ENCODE peak calls at places on chromosomes 1 and 21, in five cellular contexts. L is Caco-2, Y is neuronal stem cell, P is NT2/D1, H is PC-3. N is an unnamed sample.
A peak's percentile ranks its signal among the peaks of the same experiment; 100 is the strongest.

GRCh38 chr1:89523597-89524368 is 846 bp upstream of the LRRC8B start:
- DNase-seq in L (peak; percentile 59), Y (peak; percentile 60), P (peak; percentile 62), H (peak; percentile 40), N (peak; percentile 84)

GRCh38 chr1:208258277-208258676 is 14.1 kb upstream of the PLXNA2 start:
- DNase-seq in H (no peak), L (no peak), Y (no peak), P (no peak), N (no peak)

GRCh38 chr21:41634858-41635257 is 126.9 kb upstream of the TMPRSS2 start:
- DNase-seq in Y (no peak), P (no peak), L (no peak), H (peak; percentile 95), N (no peak)

GRCh38 chr21:37580690-37581089 is 214.1 kb downstream of the DYRK1A start:
- DNase-seq in P (no peak), H (no peak), L (no peak), Y (no peak), N (no peak)

GRCh38 chr1:88650676-88651418 is 33.2 kb upstream of the PKN2 start:
- DNase-seq in P (no peak), L (no peak), H (no peak), Y (no peak), N (no peak)

GRCh38 chr1:68384321-68384813 is 65.4 kb downstream of the RPE65 start:
- DNase-seq in P (peak; percentile 63), L (no peak), Y (no peak), H (peak; percentile 98), N (no peak)

GRCh38 chr1:185733818-185734709 is at the start of gene HMCN1:
- DNase-seq in P (peak; percentile 81), H (peak; percentile 47), L (peak; percentile 60), Y (peak; percentile 72), N (peak; percentile 77)

GRCh38 chr1:151399890-151400235 is 490 bp downstream of the PSMB4 start:
- DNase-seq in L (no peak), P (peak; percentile 30), H (no peak), Y (no peak), N (peak; percentile 33)

GRCh38 chr1:223727541-223727940 is 15.2 kb downstream of the CAPN2 start:
- DNase-seq in H (no peak), Y (no peak), L (no peak), P (no peak), N (no peak)

GRCh38 chr1:61741682-61742619 is at the start of gene PATJ:
- DNase-seq in P (no peak), L (peak; percentile 86), Y (peak; percentile 27), H (peak; percentile 90), N (peak; percentile 70)

GRCh38 chr1:211675230-211676105 is at the start of gene NEK2:
- DNase-seq in Y (peak; percentile 96), H (peak; percentile 99), P (peak; percentile 99), L (peak; percentile 98), N (peak; percentile 96)

GRCh38 chr1:228964178-228964819 is 229.0 kb downstream of the RHOU start:
- DNase-seq in L (peak; percentile 69), H (peak; percentile 27), P (no peak), Y (no peak), N (no peak)

GRCh38 chr1:24470607-24471006 is 32.0 kb upstream of the RCAN3 start:
- DNase-seq in H (no peak), L (no peak), Y (no peak), P (no peak), N (no peak)

GRCh38 chr1:27591622-27592021 is 12.3 kb downstream of the AHDC1 start:
- DNase-seq in L (no peak), Y (no peak), P (no peak), H (no peak), N (peak; percentile 43)

GRCh38 chr21:14591882-14592281 is 45.8 kb upstream of the SAMSN1 start:
- DNase-seq in Y (no peak), P (no peak), L (no peak), H (peak; percentile 26), N (no peak)

GRCh38 chr21:41890355-41890754 is 11.2 kb upstream of the PRDM15 start:
- DNase-seq in L (no peak), P (no peak), Y (no peak), H (no peak), N (no peak)

GRCh38 chr1:116538527-116538926 is 32.3 kb downstream of the CD58 start:
- DNase-seq in L (no peak), Y (no peak), P (no peak), H (peak; percentile 78), N (no peak)

GRCh38 chr1:175000697-175001187 is 995 bp downstream of the CACYBP start:
- DNase-seq in P (no peak), L (no peak), Y (no peak), H (no peak), N (no peak)

GRCh38 chr1:182035097-182035770 is 26.3 kb downstream of the ZNF648 start:
- DNase-seq in P (peak; percentile 57), Y (no peak), L (no peak), H (no peak), N (peak; percentile 11)

GRCh38 chr1:94698759-94699502 is 121.2 kb upstream of the SLC44A3 start:
- DNase-seq in Y (no peak), H (peak; percentile 16), P (no peak), L (no peak), N (no peak)

GRCh38 chr1:243939167-243939848 is 89.3 kb upstream of the AKT3 start:
- DNase-seq in Y (no peak), P (no peak), L (no peak), H (peak; percentile 69), N (no peak)

GRCh38 chr1:156079762-156080597 is 2.3 kb downstream of the MEX3A start:
- DNase-seq in L (no peak), H (no peak), P (no peak), Y (no peak), N (no peak)

GRCh38 chr1:27476222-27476621 is 13.7 kb downstream of the WASF2 start:
- DNase-seq in H (no peak), Y (no peak), P (no peak), L (no peak), N (no peak)

DNA sequence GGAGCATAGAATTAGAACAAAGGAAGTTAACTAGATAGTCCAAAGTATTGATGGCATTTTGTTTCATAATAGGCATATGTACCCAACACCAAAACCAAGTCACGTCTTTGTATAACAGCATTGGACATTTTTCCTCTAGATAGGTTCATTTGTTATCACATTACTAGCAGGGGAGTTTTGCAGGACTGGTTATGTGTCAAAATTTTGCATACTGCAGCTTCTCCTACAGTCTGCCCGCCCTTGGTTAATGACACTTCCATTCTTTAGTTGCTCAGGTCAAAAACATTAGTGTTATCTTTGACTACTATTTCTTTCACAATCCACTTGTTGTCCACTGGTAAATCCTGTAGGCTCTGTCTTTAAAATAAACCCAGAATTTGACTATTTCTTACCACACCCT is 8.9 kb downstream of the CAPZA1 start:
- DNase-seq in H (no peak), L (no peak), P (no peak), Y (no peak), N (no peak)
- H3K4me3 ChIP-seq in H (no peak overlapping the region), L (no peak overlapping the region), P (no peak overlapping the region), Y (no peak overlapping the region), N (no peak overlapping the region)

GRCh38 chr1:109152196-109152595 is 38.3 kb downstream of the ELAPOR1 start:
- DNase-seq in P (no peak), L (no peak), Y (no peak), H (peak; percentile 74), N (no peak)

GRCh38 chr1:109148838-109149555 is 35.1 kb downstream of the ELAPOR1 start:
- DNase-seq in L (no peak), Y (no peak), P (no peak), H (no peak), N (peak; percentile 57)

GRCh38 chr1:109151591-109151990 is 37.7 kb downstream of the ELAPOR1 start:
- DNase-seq in L (no peak), H (no peak), Y (no peak), P (no peak), N (no peak)

GRCh38 chr1:109149874-109150601 is 36.1 kb downstream of the ELAPOR1 start:
- DNase-seq in L (no peak), H (no peak), P (no peak), Y (no peak), N (no peak)

DNA sequence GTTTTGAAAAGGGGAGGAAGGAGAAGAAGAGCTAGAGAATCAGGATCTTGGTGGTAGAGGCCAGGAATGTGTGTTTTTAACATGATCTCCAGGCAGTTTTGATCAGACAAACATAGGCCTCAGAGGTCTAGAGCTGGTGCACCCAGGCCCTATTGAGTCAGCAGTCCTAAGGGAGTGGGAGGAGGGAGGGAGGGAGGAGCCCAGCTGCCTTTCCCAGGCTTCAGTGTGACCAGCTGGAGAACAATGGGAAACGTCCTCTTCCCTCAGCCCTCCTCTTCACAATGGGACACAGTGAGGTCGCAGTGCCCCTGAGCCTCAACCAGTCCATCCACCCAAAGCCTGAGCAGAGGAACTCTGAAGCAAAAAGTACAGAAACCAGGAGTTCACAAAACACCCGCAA is 37.2 kb downstream of the ELAPOR1 start:
- DNase-seq in L (no peak), H (peak; percentile 55), P (peak; percentile 38), Y (peak; percentile 17), N (peak; percentile 27)
- H3K4me1 ChIP-seq in L (peaks cover 9% of the 10 kb centered on the region), H (peaks cover 12% of the 10 kb centered on the region), P (peaks cover 2% of the 10 kb centered on the region), Y (peaks cover 30% of the 10 kb centered on the region), N (peaks cover 12% of the 10 kb centered on the region)

DNA sequence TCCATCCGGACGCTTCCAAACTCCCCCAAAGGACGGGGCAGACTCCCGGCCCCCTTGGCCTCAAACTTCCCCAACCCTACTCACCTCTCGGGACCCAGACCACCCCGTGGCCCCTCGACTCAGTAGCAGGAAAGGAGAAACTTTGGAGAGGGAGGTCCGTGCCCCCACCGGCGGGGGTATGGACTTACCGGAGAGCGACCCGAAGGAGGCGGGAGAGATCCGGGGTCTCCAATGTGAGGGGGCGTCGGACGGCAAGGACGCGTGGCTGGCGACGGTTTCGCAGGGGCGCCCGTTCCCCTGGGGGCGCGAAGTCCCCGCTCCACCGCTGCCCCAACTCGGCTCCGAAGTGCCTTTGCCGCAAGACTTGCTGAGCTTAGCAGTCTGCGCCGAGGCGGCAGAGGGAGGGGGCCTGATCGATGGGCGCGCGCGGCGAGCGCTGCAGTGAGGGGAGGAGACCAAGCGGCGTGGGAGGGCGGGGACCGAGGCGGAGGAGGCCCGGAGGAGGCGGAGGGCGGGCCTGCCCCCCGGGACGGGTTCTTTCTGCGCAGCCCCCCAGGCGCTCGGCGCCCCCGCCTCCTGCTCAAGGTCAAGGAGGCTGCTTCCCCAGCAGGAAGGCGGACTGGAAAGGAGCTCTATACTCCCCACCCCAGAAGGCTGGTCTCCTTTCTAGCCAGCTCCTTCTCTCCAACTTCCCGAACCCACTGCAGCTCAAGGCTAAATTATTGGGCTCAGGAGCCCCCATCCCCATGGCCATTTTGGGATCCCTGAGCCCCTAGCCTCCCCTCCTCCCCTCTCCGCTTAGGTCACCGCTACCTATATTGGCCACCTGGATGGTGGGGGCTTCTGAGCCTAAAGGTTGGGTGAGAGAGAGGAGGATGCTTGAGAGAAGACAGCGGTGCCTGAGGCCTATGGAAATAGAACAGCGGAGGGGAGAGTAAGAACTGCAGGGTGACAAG is at the start of gene SYT2:
- DNase-seq in L (no peak), P (peak; percentile 58), Y (peak; percentile 39), H (no peak), N (peak; percentile 48)
- H3K27me3 ChIP-seq in L (peaks cover 4% of the 10 kb centered on the region), P (peaks cover 30% of the 10 kb centered on the region), Y (peaks cover 82% of the 10 kb centered on the region), H (peaks cover 28% of the 10 kb centered on the region), N (peaks cover 31% of the 10 kb centered on the region)

GRCh38 chr21:36260802-36261201 is 59.2 kb upstream of the MORC3 start:
- DNase-seq in P (no peak), L (no peak), H (no peak), Y (no peak), N (no peak)

GRCh38 chr21:36263797-36264196 is 56.2 kb upstream of the MORC3 start:
- DNase-seq in P (no peak), Y (no peak), H (no peak), L (no peak), N (no peak)

GRCh38 chr21:36257657-36258056 is 62.3 kb upstream of the MORC3 start:
- DNase-seq in H (no peak), P (no peak), Y (no peak), L (no peak), N (no peak)

GRCh38 chr21:36261459-36261858 is 58.5 kb upstream of the MORC3 start:
- DNase-seq in Y (no peak), L (no peak), P (no peak), H (no peak), N (no peak)

GRCh38 chr21:36260030-36260787 is 59.8 kb upstream of the MORC3 start:
- DNase-seq in Y (peak; percentile 5), H (peak; percentile 86), L (no peak), P (peak; percentile 43), N (peak; percentile 68)
- H3K4me3 ChIP-seq in Y (peak overlapping the region; percentile 15), H (peak overlapping the region; percentile 65), L (peak overlapping the region; percentile 26), P (no peak overlapping the region), N (peak overlapping the region; percentile 24)